ENCODE peak calls at places on chromosomes 7 and 10, in five cellular contexts. One of them, this sample, is unnamed.

GRCh38 chr7:69603937-69604494 is 5.7 kb downstream of the AUTS2 start:
- DNase-seq in HTR-8/SVneo: no peak
- DNase-seq in fibroblast of mammary gland: no peak
- DNase-seq in astrocyte of the spinal cord: no peak
- DNase-seq in activated effector memory CD4-positive, alpha-beta T cell treated with anti-CD3 and anti-CD28 coated beads, Interleukin-2, amount 50 U/mL, for 16 hours: no peak
- DNase-seq in this sample: no peak

GRCh38 chr7:27942711-27943110 is 202.7 kb downstream of the TAX1BP1 start:
- DNase-seq in HTR-8/SVneo: no peak
- DNase-seq in fibroblast of mammary gland: no peak
- DNase-seq in astrocyte of the spinal cord: no peak
- DNase-seq in activated effector memory CD4-positive, alpha-beta T cell treated with anti-CD3 and anti-CD28 coated beads, Interleukin-2, amount 50 U/mL, for 16 hours: no peak
- DNase-seq in this sample: no peak

GRCh38 chr7:54904130-54904529 is 114.7 kb upstream of the EGFR start:
- DNase-seq in HTR-8/SVneo: no peak
- DNase-seq in fibroblast of mammary gland: peak; percentile 100
- DNase-seq in astrocyte of the spinal cord: peak; percentile 82
- DNase-seq in activated effector memory CD4-positive, alpha-beta T cell treated with anti-CD3 and anti-CD28 coated beads, Interleukin-2, amount 50 U/mL, for 16 hours: no peak
- DNase-seq in this sample: peak; percentile 55

GRCh38 chr10:85609509-85609908 is 757.1 kb downstream of the GRID1 start:
- DNase-seq in HTR-8/SVneo: no peak
- DNase-seq in fibroblast of mammary gland: no peak
- DNase-seq in astrocyte of the spinal cord: no peak
- DNase-seq in activated effector memory CD4-positive, alpha-beta T cell treated with anti-CD3 and anti-CD28 coated beads, Interleukin-2, amount 50 U/mL, for 16 hours: no peak
- DNase-seq in this sample: no peak

GRCh38 chr7:77460057-77460486 is 43.9 kb upstream of the GSAP start:
- DNase-seq in HTR-8/SVneo: no peak
- DNase-seq in fibroblast of mammary gland: no peak
- DNase-seq in astrocyte of the spinal cord: no peak
- DNase-seq in activated effector memory CD4-positive, alpha-beta T cell treated with anti-CD3 and anti-CD28 coated beads, Interleukin-2, amount 50 U/mL, for 16 hours: no peak
- DNase-seq in this sample: no peak

GRCh38 chr7:42192851-42193456 is 44.1 kb downstream of the GLI3 start:
- DNase-seq in HTR-8/SVneo: no peak
- DNase-seq in fibroblast of mammary gland: no peak
- DNase-seq in astrocyte of the spinal cord: peak; percentile 63
- DNase-seq in activated effector memory CD4-positive, alpha-beta T cell treated with anti-CD3 and anti-CD28 coated beads, Interleukin-2, amount 50 U/mL, for 16 hours: no peak
- DNase-seq in this sample: peak; percentile 31

GRCh38 chr7:120992272-120993010 is 3.9 kb downstream of the CPED1 start:
- DNase-seq in HTR-8/SVneo: no peak
- DNase-seq in fibroblast of mammary gland: no peak
- DNase-seq in astrocyte of the spinal cord: peak; percentile 5
- DNase-seq in activated effector memory CD4-positive, alpha-beta T cell treated with anti-CD3 and anti-CD28 coated beads, Interleukin-2, amount 50 U/mL, for 16 hours: no peak
- DNase-seq in this sample: no peak

GRCh38 chr7:151142686-151143040 is 24.8 kb downstream of the GBX1 start:
- DNase-seq in HTR-8/SVneo: no peak
- DNase-seq in fibroblast of mammary gland: no peak
- DNase-seq in astrocyte of the spinal cord: no peak
- DNase-seq in activated effector memory CD4-positive, alpha-beta T cell treated with anti-CD3 and anti-CD28 coated beads, Interleukin-2, amount 50 U/mL, for 16 hours: no peak
- DNase-seq in this sample: no peak

GRCh38 chr10:69382382-69383117 is 34.2 kb downstream of the TACR2 start:
- DNase-seq in HTR-8/SVneo: peak; percentile 45
- DNase-seq in fibroblast of mammary gland: peak; percentile 97
- DNase-seq in astrocyte of the spinal cord: peak; percentile 91
- DNase-seq in activated effector memory CD4-positive, alpha-beta T cell treated with anti-CD3 and anti-CD28 coated beads, Interleukin-2, amount 50 U/mL, for 16 hours: no peak
- DNase-seq in this sample: peak; percentile 89

GRCh38 chr7:44415510-44415909 is 74.9 kb downstream of the NUDCD3 start:
- DNase-seq in HTR-8/SVneo: no peak
- DNase-seq in fibroblast of mammary gland: no peak
- DNase-seq in astrocyte of the spinal cord: no peak
- DNase-seq in activated effector memory CD4-positive, alpha-beta T cell treated with anti-CD3 and anti-CD28 coated beads, Interleukin-2, amount 50 U/mL, for 16 hours: no peak
- DNase-seq in this sample: no peak

GRCh38 chr10:132925614-132926013 is 16.8 kb downstream of the CFAP46 start:
- DNase-seq in HTR-8/SVneo: no peak
- DNase-seq in fibroblast of mammary gland: no peak
- DNase-seq in astrocyte of the spinal cord: no peak
- DNase-seq in activated effector memory CD4-positive, alpha-beta T cell treated with anti-CD3 and anti-CD28 coated beads, Interleukin-2, amount 50 U/mL, for 16 hours: no peak
- DNase-seq in this sample: no peak